ENCODE peak calls at places on chromosomes 16 and 17, in eight cellular contexts. I, C, A, Z, X, F, N and O are unnamed samples.

GRCh38 chr16:74035816-74036215 is 260.8 kb upstream of the PSMD7 start:
- DNase-seq in A (peak), C (peak), Z (peak), X (no peak), I (no peak), F (no peak), N (no peak), O (no peak)

GRCh38 chr17:50917418-50917743 is 51.2 kb upstream of the TOB1 start:
- DNase-seq in X (peak), A (no peak), I (no peak), N (no peak), C (no peak), Z (no peak), F (no peak), O (no peak)

GRCh38 chr17:45228985-45229517 is 7.4 kb downstream of the FMNL1 start:
- DNase-seq in N (peak), X (peak), C (peak), I (peak), F (no peak), Z (peak), A (peak), O (peak)

GRCh38 chr17:50094753-50095616 is at the start of gene PDK2:
- DNase-seq in X (peak), Z (peak), I (peak), A (peak), N (peak), F (peak), C (peak), O (peak)

GRCh38 chr17:40121191-40121885 is 433 bp upstream of the MSL1 start:
- DNase-seq in F (no peak), Z (peak), I (no peak), X (peak), A (no peak), C (peak), N (no peak), O (no peak)

GRCh38 chr17:42409467-42410351 is 13.3 kb downstream of the CAVIN1 start:
- DNase-seq in I (no peak), F (no peak), X (peak), A (no peak), Z (peak), N (peak), C (no peak), O (no peak)

GRCh38 chr17:68048996-68049395 is 13.5 kb downstream of the KPNA2 start:
- DNase-seq in A (peak), I (no peak), C (peak), N (no peak), Z (peak), F (no peak), X (no peak), O (no peak)

GRCh38 chr17:43019418-43019817 is 2.8 kb downstream of the VAT1 start:
- DNase-seq in X (no peak), I (no peak), C (no peak), A (no peak), F (no peak), Z (no peak), N (no peak), O (no peak)

GRCh38 chr17:40518401-40519088 is 17.1 kb upstream of the TNS4 start:
- DNase-seq in C (no peak), A (peak), I (no peak), F (no peak), X (no peak), Z (peak), N (no peak), O (no peak)

GRCh38 chr17:46732133-46732532 is 86.4 kb downstream of the WNT3 start:
- DNase-seq in X (no peak), C (no peak), F (no peak), A (no peak), Z (no peak), I (no peak), N (no peak), O (no peak)

GRCh38 chr17:39755550-39756375 is 18.0 kb downstream of the GRB7 start:
- DNase-seq in I (peak), A (no peak), X (no peak), N (no peak), Z (no peak), C (no peak), F (no peak), O (peak)

GRCh38 chr17:41692722-41693521 is 4.2 kb downstream of the EIF1 start:
- DNase-seq in Z (peak), C (no peak), X (no peak), I (peak), N (no peak), F (no peak), A (no peak), O (no peak)

GRCh38 chr16:87562201-87562600 is 40.1 kb upstream of the JPH3 start:
- DNase-seq in N (no peak), C (no peak), Z (no peak), X (no peak), F (no peak), A (no peak), I (no peak), O (no peak)

GRCh38 chr17:33389506-33390141 is 96.5 kb upstream of the ASIC2 start:
- DNase-seq in N (no peak), C (no peak), F (no peak), Z (no peak), A (peak), X (no peak), I (no peak), O (no peak)

GRCh38 chr16:79360267-79360666 is 240.3 kb downstream of the MAF start:
- DNase-seq in I (no peak), A (no peak), X (no peak), Z (no peak), N (peak), F (no peak), C (no peak), O (no peak)

GRCh38 chr16:56848056-56848936 is 16.7 kb upstream of the SLC12A3 start:
- DNase-seq in F (no peak), A (no peak), C (no peak), X (no peak), I (no peak), N (no peak), Z (no peak), O (no peak)

GRCh38 chr17:72287586-72287985 is 166.8 kb downstream of the SOX9 start:
- DNase-seq in A (no peak), C (no peak), Z (no peak), N (peak), I (no peak), X (no peak), F (no peak), O (no peak)

GRCh38 chr17:3482851-3483250 is 7.1 kb downstream of the ASPA start:
- DNase-seq in F (no peak), Z (no peak), X (no peak), C (no peak), I (no peak), A (no peak), N (no peak), O (no peak)

GRCh38 chr16:56874800-56875199 is 9.8 kb downstream of the SLC12A3 start:
- DNase-seq in X (no peak), I (no peak), F (no peak), C (peak), A (peak), N (no peak), Z (no peak), O (no peak)

GRCh38 chr17:63675607-63676539 is 24.1 kb downstream of the LIMD2 start:
- DNase-seq in F (no peak), A (peak), Z (peak), C (peak), I (no peak), X (peak), N (peak), O (no peak)

GRCh38 chr16:53950677-53951076 is 246.7 kb downstream of the FTO start:
- DNase-seq in C (no peak), Z (no peak), N (no peak), A (no peak), I (no peak), X (no peak), F (no peak), O (no peak)

GRCh38 chr16:89720520-89720858 is 209 bp downstream of the VPS9D1 start:
- DNase-seq in X (peak), I (no peak), F (no peak), N (peak), A (peak), Z (no peak), C (no peak), O (no peak)

GRCh38 chr16:85991425-85991824 is 92.5 kb downstream of the IRF8 start:
- DNase-seq in F (no peak), I (no peak), C (no peak), X (no peak), A (no peak), N (no peak), Z (no peak), O (no peak)

GRCh38 chr17:48219605-48220004 is 112.0 kb downstream of the SNX11 start:
- DNase-seq in X (no peak), A (peak), F (no peak), Z (no peak), I (no peak), N (no peak), C (no peak), O (no peak)

GRCh38 chr16:68373528-68374250 is 62.9 kb downstream of the PRMT7 start:
- DNase-seq in X (no peak), F (no peak), C (no peak), A (no peak), N (peak), I (no peak), Z (no peak), O (no peak)

GRCh38 chr17:2609091-2609490 is 15.6 kb downstream of the PAFAH1B1 start:
- DNase-seq in Z (no peak), F (no peak), I (no peak), N (no peak), C (no peak), A (no peak), X (no peak), O (no peak)

GRCh38 chr17:2433696-2434095 is 32.8 kb upstream of the MNT start:
- DNase-seq in Z (no peak), A (peak), N (no peak), X (no peak), F (no peak), I (no peak), C (no peak), O (no peak)

GRCh38 chr17:68821860-68822693 is 133.1 kb downstream of the ABCA8 start:
- DNase-seq in X (peak), C (no peak), F (no peak), A (no peak), N (no peak), Z (peak), I (no peak), O (no peak)

GRCh38 chr16:84832488-84833141 is 12.8 kb downstream of the CRISPLD2 start:
- DNase-seq in X (peak), I (no peak), N (peak), A (no peak), C (no peak), F (peak), Z (no peak), O (no peak)

GRCh38 chr17:2990396-2990795 is 73.0 kb downstream of the OR1D5 start:
- DNase-seq in Z (no peak), N (peak), C (no peak), I (no peak), F (no peak), A (no peak), X (no peak), O (peak)

GRCh38 chr17:48816774-48817590 is at the start of gene TTLL6:
- DNase-seq in N (peak), Z (peak), C (peak), I (peak), F (no peak), X (peak), A (peak), O (peak)

GRCh38 chr16:89070590-89070989 is 23.1 kb upstream of the ACSF3 start:
- DNase-seq in X (no peak), N (no peak), A (no peak), Z (no peak), F (no peak), I (no peak), C (no peak), O (no peak)

GRCh38 chr17:68704897-68705296 is 103.7 kb upstream of the FAM20A start:
- DNase-seq in C (peak), A (no peak), N (no peak), Z (no peak), F (no peak), I (no peak), X (peak), O (no peak)

GRCh38 chr17:19553036-19553435 is 19.4 kb downstream of the SLC47A1 start:
- DNase-seq in A (no peak), N (no peak), X (no peak), C (no peak), I (no peak), Z (no peak), F (no peak), O (no peak)

DNA sequence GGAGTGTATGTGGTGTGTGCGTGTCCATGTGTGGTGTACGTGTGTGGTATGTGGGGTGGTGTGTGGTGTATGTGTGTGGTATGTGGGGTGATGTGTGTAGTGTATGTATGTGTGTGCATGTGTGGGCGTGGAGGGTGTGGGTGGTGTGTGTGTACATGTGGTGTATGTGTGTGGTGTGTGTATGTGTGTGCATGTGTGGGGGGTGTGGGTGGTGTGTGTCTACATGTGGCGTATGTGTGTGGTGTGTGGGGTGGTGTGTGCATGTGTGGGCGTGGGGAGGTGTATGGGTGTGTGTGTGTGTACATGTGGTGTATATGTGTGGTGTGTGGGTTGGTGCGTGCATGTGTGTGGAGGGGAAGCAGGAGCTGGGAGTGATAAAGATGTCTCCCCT is 1.7 kb upstream of the CD300H start:
- DNase-seq in I (no peak), F (no peak), A (no peak), N (no peak), Z (no peak), C (no peak), X (no peak), O (no peak)
- H3K27ac ChIP-seq in I (no peak), F (peak), A (no peak), N (no peak), Z (peak), C (no peak), X (no peak), O (no peak)

GRCh38 chr16:645852-646678 is 3.1 kb upstream of the WDR90 start:
- DNase-seq in X (no peak), C (no peak), A (no peak), Z (no peak), N (peak), I (no peak), F (no peak), O (no peak)
- H3K4me3 ChIP-seq in X (no peak), C (no peak), A (no peak), Z (no peak), N (no peak), I (no peak), F (no peak), O (no peak)

GRCh38 chr16:24852281-24852721 is 6.5 kb downstream of the SLC5A11 start:
- DNase-seq in X (no peak), C (no peak), I (no peak), N (no peak), F (no peak), Z (peak), A (no peak), O (no peak)

GRCh38 chr16:24850289-24850931 is 4.6 kb downstream of the SLC5A11 start:
- DNase-seq in A (no peak), I (no peak), Z (no peak), X (no peak), N (no peak), C (no peak), F (no peak), O (no peak)

GRCh38 chr16:24853169-24853824 is 7.5 kb downstream of the SLC5A11 start:
- DNase-seq in A (no peak), Z (no peak), X (no peak), I (no peak), F (no peak), N (no peak), C (no peak), O (no peak)

GRCh38 chr16:24849641-24850040 is 3.9 kb downstream of the SLC5A11 start:
- DNase-seq in F (no peak), N (no peak), Z (no peak), A (no peak), I (no peak), X (peak), C (no peak), O (no peak)

DNA sequence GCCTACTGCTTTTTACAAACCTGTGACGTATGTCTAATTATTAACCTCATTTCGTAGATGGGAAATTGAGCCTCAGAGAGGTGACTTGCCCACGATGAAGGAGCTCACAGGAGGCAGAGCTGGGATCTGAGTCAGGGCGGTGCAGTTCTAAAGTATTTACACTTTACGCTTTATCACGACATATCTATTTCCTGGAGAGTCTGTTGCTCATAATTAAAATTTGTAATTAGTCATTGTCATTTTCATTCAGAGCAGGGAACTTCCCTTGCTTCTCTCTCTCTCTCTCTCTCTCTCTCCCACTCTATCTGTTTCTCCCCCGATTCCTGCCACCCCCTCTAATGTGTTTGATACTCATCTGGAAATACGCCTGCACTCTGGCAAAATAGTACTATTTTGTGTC is 5.9 kb downstream of the SLC5A11 start:
- DNase-seq in A (no peak), Z (peak), F (no peak), I (no peak), X (no peak), N (no peak), C (no peak), O (no peak)
- H3K27ac ChIP-seq in A (no peak), Z (peak), F (no peak), I (no peak), X (no peak), N (no peak), C (no peak), O (no peak)

DNA sequence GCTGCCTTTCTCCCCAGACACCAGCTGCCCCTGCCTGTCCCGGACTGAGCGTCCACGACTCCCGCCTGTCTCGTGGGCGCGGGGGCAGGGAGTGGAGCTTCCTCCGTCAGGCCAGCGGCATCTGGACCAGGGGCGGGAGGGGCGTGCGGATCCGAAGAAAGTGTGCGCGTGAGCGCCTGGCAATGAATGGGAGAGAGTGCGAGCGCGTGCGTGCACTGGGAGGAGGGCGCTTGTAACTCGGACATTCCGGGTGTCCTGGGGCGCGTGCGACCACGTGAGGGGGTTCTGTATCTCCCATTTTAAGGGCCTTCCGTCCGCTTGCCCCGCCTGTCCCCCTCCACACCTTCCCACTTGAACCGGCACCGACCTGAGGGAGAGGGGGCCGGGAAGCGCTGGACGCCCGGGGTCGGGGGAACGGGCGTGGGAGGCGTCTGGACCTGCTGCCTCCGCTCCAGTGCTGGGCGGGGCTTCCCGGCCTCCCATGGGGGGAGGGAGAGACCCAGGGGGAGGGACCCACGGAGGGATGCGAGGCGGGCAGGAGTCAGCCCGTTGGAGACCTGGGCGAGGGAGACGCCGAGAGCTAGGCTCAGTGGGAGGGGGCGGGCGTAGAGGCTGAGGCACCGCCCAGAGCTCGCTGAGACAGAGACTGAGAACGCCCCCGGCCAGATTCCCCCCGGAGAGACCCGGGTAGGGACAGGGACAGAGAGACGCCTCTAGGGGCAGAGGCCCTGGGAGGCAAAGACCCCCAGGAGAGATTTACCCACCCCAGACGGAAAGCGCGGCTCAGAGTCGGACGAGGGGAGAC is at the start of gene KREMEN2:
- DNase-seq in F (no peak), N (no peak), C (peak), X (no peak), I (no peak), A (peak), Z (peak), O (no peak)
- H3K4me3 ChIP-seq in F (peak), N (peak), C (peak), X (no peak), I (peak), A (peak), Z (peak), O (peak)

GRCh38 chr17:76542984-76543383 is 3.1 kb downstream of the PRCD start:
- DNase-seq in I (no peak), Z (no peak), F (no peak), N (no peak), A (no peak), C (no peak), X (no peak), O (no peak)
- H3K27ac ChIP-seq in I (no peak), Z (no peak), F (no peak), N (peak), A (peak), C (no peak), X (no peak), O (no peak)